ENCODE peak calls at places on chromosomes 4 and X, in four cellular contexts. F is suprapubic skin, D is sigmoid colon, Q is GM12878. M is an unnamed sample.

GRCh38 chrX:68832101-68832416 is 3.2 kb downstream of the EFNB1 start:
- DNase-seq in F (peak; percentile 80), D (peak; percentile 82), Q (no peak), M (peak; percentile 42)

GRCh38 chr4:35080799-35081198 is 1163.5 kb downstream of the ARAP2 start:
- DNase-seq in F (no peak), D (no peak), Q (no peak), M (no peak)

GRCh38 chr4:56255820-56256219 is 131.5 kb downstream of the AASDH start:
- DNase-seq in F (no peak), D (no peak), Q (no peak), M (no peak)

GRCh38 chrX:80216086-80216485 is 201.5 kb downstream of the TBX22 start:
- DNase-seq in F (no peak), D (no peak), Q (no peak), M (no peak)

GRCh38 chr4:104592894-104593470 is 98.3 kb upstream of the CXXC4 start:
- DNase-seq in F (no peak), D (no peak), Q (no peak), M (no peak)

GRCh38 chr4:148061139-148061476 is 329.2 kb downstream of the ARHGAP10 start:
- DNase-seq in F (no peak), D (no peak), Q (no peak), M (no peak)

GRCh38 chr4:77360451-77360850 is 203.4 kb downstream of the CCNG2 start:
- DNase-seq in F (no peak), D (no peak), Q (no peak), M (no peak)

GRCh38 chrX:13673016-13673415 is 15.9 kb upstream of the RAB9A start:
- DNase-seq in F (no peak), D (no peak), Q (no peak), M (no peak)

GRCh38 chrX:3609800-3610199 is 103.6 kb downstream of the PRKX start:
- DNase-seq in F (no peak), D (no peak), Q (no peak), M (no peak)

GRCh38 chr4:102037566-102037965 is 247.0 kb downstream of the BANK1 start:
- DNase-seq in F (no peak), D (no peak), Q (no peak), M (no peak)

GRCh38 chr4:141346144-141346543 is 125.4 kb downstream of the ZNF330 start:
- DNase-seq in F (no peak), D (no peak), Q (no peak), M (no peak)

DNA sequence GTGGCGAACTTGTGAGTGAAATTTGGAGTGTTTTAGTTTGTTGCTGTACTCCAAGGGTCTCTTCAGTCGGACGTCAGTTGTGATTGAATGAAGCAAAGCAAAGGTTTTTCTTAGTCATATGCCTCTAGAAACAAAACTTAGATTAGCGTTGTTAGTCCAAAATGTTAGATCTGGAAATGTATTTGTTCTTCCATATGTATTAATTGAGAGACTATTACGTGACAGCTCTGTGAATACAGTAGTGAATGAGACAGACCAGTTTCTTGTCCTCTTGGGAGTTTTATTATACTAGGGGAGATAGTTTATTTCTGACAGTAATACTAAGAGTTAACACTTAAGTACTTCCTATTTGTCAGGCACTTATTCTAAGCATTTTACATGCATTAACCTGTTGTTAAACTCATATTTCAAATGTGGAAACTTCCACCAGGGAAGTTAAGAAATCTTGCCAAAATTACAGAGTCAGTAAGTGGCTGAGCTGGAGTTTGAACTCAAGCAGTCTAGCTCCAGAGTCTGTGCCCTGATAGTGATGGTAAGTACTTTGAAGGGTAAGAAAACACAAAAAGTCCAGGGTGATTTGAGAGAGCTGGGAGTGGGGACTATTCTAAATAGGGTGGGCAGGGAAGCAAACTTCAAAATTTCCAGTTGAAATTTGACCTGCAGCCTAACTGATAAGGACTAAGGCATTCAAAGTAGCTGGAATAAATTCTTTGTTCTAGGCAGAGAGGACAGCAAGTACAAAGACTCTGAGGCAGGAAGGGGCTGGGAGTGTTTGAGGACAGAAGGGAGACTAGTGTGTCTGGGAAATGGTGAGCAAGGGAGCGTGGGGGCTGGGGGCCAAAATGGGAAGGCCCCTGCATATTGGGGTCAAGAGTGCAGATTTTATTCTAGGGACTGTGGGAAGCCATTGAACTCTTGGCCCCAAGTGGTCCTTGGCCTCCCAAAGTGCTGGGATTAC is 17.0 kb downstream of the ADD1 start:
- DNase-seq in F (no peak), D (no peak), Q (no peak), M (no peak)
- TF ChIP-seq POLR2AphosphoS5 in F (no peak), D (no peak), Q (no peak), M (no peak)

GRCh38 chrX:45807572-45808425 is 607.1 kb upstream of the DIPK2B start:
- DNase-seq in F (no peak), D (no peak), Q (no peak), M (no peak)
- TF ChIP-seq POLR2AphosphoS5 in F (no peak), D (no peak), Q (no peak), M (no peak)

GRCh38 chr4:4494882-4495281 is 47.0 kb downstream of the STX18 start:
- DNase-seq in F (no peak), D (no peak), Q (no peak), M (no peak)
- TF ChIP-seq POLR2AphosphoS5 in F (no peak), D (no peak), Q (no peak), M (no peak)

GRCh38 chrX:136909706-136910564 is 29.4 kb upstream of the RBMX start:
- DNase-seq in F (peak; percentile 84), D (peak; percentile 96), Q (peak; percentile 56), M (peak; percentile 23)
- TF ChIP-seq POLR2AphosphoS5 in F (no peak), D (peak; percentile 74), Q (no peak), M (no peak)

DNA sequence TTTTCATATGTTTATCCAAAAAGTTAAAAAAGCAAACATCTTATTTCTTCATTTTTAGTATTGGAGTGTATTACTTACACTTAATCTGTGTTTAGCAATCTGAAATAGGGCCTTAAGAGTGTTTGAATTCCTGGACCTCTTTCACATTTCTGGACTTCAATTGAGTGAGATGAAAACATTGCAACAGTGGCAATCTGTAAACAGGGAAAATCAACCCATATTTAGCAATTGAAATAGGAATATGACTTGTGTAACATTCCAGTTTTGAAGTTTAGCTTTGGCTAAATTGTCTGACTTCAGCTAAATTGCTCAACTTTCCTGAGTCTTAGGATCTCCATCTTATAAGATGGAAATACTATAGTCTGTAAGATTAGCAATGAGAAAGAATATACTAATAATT is 34.6 kb upstream of the FHL1 start:
- DNase-seq in F (no peak), D (no peak), Q (no peak), M (no peak)
- TF ChIP-seq POLR2AphosphoS5 in F (no peak), D (no peak), Q (no peak), M (no peak)

DNA sequence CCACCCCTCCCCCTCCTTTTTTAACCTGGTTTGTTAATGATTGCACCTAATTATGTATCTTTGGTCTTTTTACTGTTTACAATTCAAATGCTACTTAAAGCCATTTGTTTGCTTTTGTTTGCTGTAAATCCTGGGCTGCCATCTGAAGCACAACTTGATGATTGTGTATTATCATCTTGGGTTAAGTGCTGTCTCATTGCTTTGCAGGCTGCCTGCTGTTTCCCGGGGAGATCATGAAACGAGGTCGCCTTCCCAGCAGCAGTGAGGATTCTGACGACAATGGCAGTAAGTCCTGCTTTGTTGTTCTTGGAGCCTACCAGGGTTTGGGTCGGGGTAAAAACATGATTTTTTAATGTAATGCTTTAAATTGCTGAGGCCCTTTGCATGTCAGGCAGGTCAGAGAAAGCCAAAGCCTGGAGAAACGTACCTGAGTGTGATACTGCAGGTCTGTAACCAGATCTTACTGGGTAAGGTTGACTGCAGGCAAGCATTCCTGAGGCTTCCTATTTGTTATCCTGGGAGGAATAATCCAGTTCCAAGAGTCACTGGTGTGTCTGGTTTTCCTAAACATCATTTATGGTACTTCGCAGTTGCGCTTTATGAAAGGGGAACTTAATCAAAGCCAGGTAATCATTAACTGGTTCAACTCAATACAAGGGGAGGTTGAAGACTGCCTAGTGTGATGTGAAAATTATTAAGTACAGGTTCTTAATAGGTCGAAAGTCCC is 22.2 kb downstream of the JADE1 start:
- DNase-seq in F (no peak), D (no peak), Q (no peak), M (no peak)
- TF ChIP-seq POLR2AphosphoS5 in F (no peak), D (no peak), Q (no peak), M (no peak)

GRCh38 chr4:76168688-76169087 is 20.5 kb upstream of the NUP54 start:
- DNase-seq in F (no peak), D (no peak), Q (no peak), M (no peak)

DNA sequence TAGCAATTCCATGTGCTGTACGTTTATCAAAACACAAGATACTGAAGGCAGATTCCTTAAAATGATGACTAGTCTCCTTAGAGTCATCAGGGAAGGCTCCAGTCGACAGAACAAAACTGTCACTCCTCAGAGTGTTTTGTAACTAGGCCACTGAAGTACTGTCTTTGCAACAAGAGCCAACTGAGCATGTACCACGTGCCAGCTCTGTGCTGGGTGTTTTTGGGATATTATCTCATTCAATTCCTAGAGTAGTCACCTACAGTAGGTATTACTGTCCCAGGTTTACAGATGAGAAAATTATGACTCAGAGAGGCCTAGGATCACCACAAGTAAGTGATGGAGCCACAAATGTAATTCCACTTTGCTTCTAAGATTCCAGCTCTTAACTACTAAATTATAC is 18.3 kb upstream of the NUP54 start:
- DNase-seq in F (no peak), D (no peak), Q (no peak), M (no peak)
- TF ChIP-seq POLR2AphosphoS5 in F (no peak), D (no peak), Q (no peak), M (no peak)

GRCh38 chrX:16807976-16808542 is 21.8 kb downstream of the TXLNG start:
- DNase-seq in F (no peak), D (no peak), Q (no peak), M (no peak)
- TF ChIP-seq POLR2AphosphoS5 in F (no peak), D (peak; percentile 40), Q (no peak), M (no peak)

DNA sequence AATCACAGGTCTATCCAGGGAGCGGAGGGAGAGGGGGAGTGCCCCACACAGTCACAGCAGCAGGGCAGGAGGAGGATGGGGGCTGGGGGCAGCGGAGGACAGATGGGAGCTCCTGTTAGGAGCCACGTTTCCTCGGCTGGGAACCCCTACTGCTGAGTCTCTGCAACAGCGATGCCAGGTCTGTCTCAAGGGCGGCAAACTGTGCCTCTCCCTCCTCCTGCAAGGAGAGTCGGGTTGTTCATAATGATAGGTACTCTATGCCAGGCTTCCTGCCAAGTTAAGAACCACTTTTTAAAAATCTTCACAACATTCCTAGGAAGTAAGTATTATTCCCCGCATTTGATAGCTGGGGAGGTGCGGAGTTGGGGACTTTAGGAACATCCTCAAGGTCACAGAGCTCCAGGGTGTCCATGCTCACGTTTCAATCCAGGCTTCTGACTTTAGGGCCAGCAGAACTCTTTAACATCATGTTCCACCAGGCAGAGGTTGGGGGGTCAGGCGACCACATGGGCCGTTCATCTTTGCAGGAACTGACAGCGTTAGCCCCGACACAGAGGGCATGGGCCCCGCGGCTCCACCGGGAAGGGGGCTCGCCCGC is 98.3 kb upstream of the MAML3 start:
- DNase-seq in F (no peak), D (peak; percentile 75), Q (no peak), M (no peak)
- TF ChIP-seq POLR2AphosphoS5 in F (no peak), D (no peak), Q (no peak), M (no peak)